ENCODE peak calls at places on chromosomes 1 and 21, in six cellular contexts. One of them, this sample, is unnamed.

GRCh38 chr1:151976868-151977267 is 16.8 kb downstream of the S100A10 start:
- DNase-seq in spleen: no peak
- DNase-seq in pancreas: no peak
- DNase-seq in ovary: no peak
- DNase-seq in left lung: no peak
- DNase-seq in kidney: no peak
- DNase-seq in this sample: peak

GRCh38 chr1:89721351-89721750 is 88.4 kb downstream of the LRRC8C start:
- DNase-seq in pancreas: no peak
- DNase-seq in left lung: no peak
- DNase-seq in kidney: no peak
- DNase-seq in ovary: no peak
- DNase-seq in spleen: no peak
- DNase-seq in this sample: no peak

GRCh38 chr1:2311184-2312032 is 79.9 kb downstream of the MORN1 start:
- DNase-seq in kidney: no peak
- DNase-seq in left lung: no peak
- DNase-seq in pancreas: no peak
- DNase-seq in ovary: peak
- DNase-seq in spleen: peak
- DNase-seq in this sample: peak

GRCh38 chr21:41955516-41955915 is 1.7 kb upstream of the C2CD2 start:
- DNase-seq in left lung: no peak
- DNase-seq in pancreas: no peak
- DNase-seq in kidney: peak
- DNase-seq in spleen: peak
- DNase-seq in ovary: no peak
- DNase-seq in this sample: no peak

GRCh38 chr1:43704838-43705237 is 2.5 kb upstream of the ST3GAL3 start:
- DNase-seq in pancreas: no peak
- DNase-seq in kidney: no peak
- DNase-seq in ovary: peak
- DNase-seq in left lung: no peak
- DNase-seq in spleen: no peak
- DNase-seq in this sample: no peak

GRCh38 chr1:16717174-16718108 is 22.9 kb upstream of the RNU1-4 start:
- DNase-seq in ovary: peak
- DNase-seq in spleen: peak
- DNase-seq in kidney: peak
- DNase-seq in left lung: peak
- DNase-seq in pancreas: no peak
- DNase-seq in this sample: peak

GRCh38 chr1:227885648-227886502 is 61.9 kb downstream of the WNT9A start:
- DNase-seq in kidney: peak
- DNase-seq in ovary: peak
- DNase-seq in pancreas: no peak
- DNase-seq in spleen: peak
- DNase-seq in left lung: peak
- DNase-seq in this sample: peak

GRCh38 chr21:15795533-15795932 is 65.8 kb downstream of the USP25 start:
- DNase-seq in left lung: no peak
- DNase-seq in pancreas: no peak
- DNase-seq in ovary: no peak
- DNase-seq in spleen: no peak
- DNase-seq in kidney: no peak
- DNase-seq in this sample: no peak

GRCh38 chr1:224799083-224799482 is 130.4 kb upstream of the DNAH14 start:
- DNase-seq in left lung: no peak
- DNase-seq in spleen: no peak
- DNase-seq in ovary: no peak
- DNase-seq in kidney: no peak
- DNase-seq in pancreas: no peak
- DNase-seq in this sample: no peak

GRCh38 chr1:43288058-43288784 is 2.8 kb upstream of the C1orf210 start:
- DNase-seq in spleen: no peak
- DNase-seq in kidney: peak
- DNase-seq in ovary: no peak
- DNase-seq in left lung: peak
- DNase-seq in pancreas: no peak
- DNase-seq in this sample: no peak

GRCh38 chr1:243396876-243397275 is 141.0 kb downstream of the SDCCAG8 start:
- DNase-seq in spleen: no peak
- DNase-seq in left lung: no peak
- DNase-seq in pancreas: no peak
- DNase-seq in kidney: no peak
- DNase-seq in ovary: no peak
- DNase-seq in this sample: no peak

GRCh38 chr21:44694776-44695175 is 2.2 kb upstream of the KRTAP10-12 start:
- DNase-seq in pancreas: no peak
- DNase-seq in kidney: peak
- DNase-seq in ovary: no peak
- DNase-seq in spleen: no peak
- DNase-seq in left lung: no peak
- DNase-seq in this sample: no peak

GRCh38 chr1:113396585-113396984 is 6.3 kb downstream of the MAGI3 start:
- DNase-seq in spleen: no peak
- DNase-seq in left lung: no peak
- DNase-seq in ovary: no peak
- DNase-seq in kidney: no peak
- DNase-seq in pancreas: no peak
- DNase-seq in this sample: no peak

GRCh38 chr1:179229214-179230140 is at the start of gene ABL2:
- DNase-seq in kidney: peak
- DNase-seq in left lung: peak
- DNase-seq in ovary: peak
- DNase-seq in spleen: peak
- DNase-seq in pancreas: peak
- DNase-seq in this sample: peak

GRCh38 chr21:21612446-21612845 is 614.2 kb downstream of the NCAM2 start:
- DNase-seq in left lung: no peak
- DNase-seq in pancreas: no peak
- DNase-seq in spleen: no peak
- DNase-seq in ovary: no peak
- DNase-seq in kidney: no peak
- DNase-seq in this sample: no peak

GRCh38 chr1:7491089-7491817 is 279.8 kb upstream of the VAMP3 start:
- DNase-seq in ovary: peak
- DNase-seq in kidney: no peak
- DNase-seq in spleen: no peak
- DNase-seq in pancreas: no peak
- DNase-seq in left lung: peak
- DNase-seq in this sample: peak

GRCh38 chr1:180020017-180020416 is 65.4 kb downstream of the CEP350 start:
- DNase-seq in left lung: no peak
- DNase-seq in kidney: no peak
- DNase-seq in pancreas: no peak
- DNase-seq in ovary: no peak
- DNase-seq in spleen: no peak
- DNase-seq in this sample: no peak

GRCh38 chr1:26306290-26307221 is at the start of gene UBXN11:
- DNase-seq in pancreas: peak
- DNase-seq in ovary: peak
- DNase-seq in spleen: peak
- DNase-seq in left lung: peak
- DNase-seq in kidney: peak
- DNase-seq in this sample: peak

GRCh38 chr1:37323486-37324377 is 150.6 kb upstream of the ZC3H12A start:
- DNase-seq in spleen: peak
- DNase-seq in pancreas: no peak
- DNase-seq in left lung: no peak
- DNase-seq in ovary: no peak
- DNase-seq in kidney: peak
- DNase-seq in this sample: peak

GRCh38 chr1:53583021-53583902 is 124.1 kb downstream of the DMRTB1 start:
- DNase-seq in spleen: peak
- DNase-seq in kidney: no peak
- DNase-seq in pancreas: no peak
- DNase-seq in ovary: no peak
- DNase-seq in left lung: no peak
- DNase-seq in this sample: no peak

GRCh38 chr1:12480748-12481362 is 137.2 kb downstream of the DHRS3 start:
- DNase-seq in spleen: peak
- DNase-seq in kidney: no peak
- DNase-seq in pancreas: no peak
- DNase-seq in left lung: no peak
- DNase-seq in ovary: no peak
- DNase-seq in this sample: peak

GRCh38 chr1:172510479-172510878 is 22.5 kb upstream of the SUCO start:
- DNase-seq in ovary: no peak
- DNase-seq in kidney: no peak
- DNase-seq in spleen: no peak
- DNase-seq in pancreas: no peak
- DNase-seq in left lung: no peak
- DNase-seq in this sample: no peak
- H3K4me3 ChIP-seq in ovary: no peak
- H3K4me3 ChIP-seq in kidney: no peak
- H3K4me3 ChIP-seq in spleen: no peak
- H3K4me3 ChIP-seq in pancreas: no peak
- H3K4me3 ChIP-seq in left lung: no peak
- H3K4me3 ChIP-seq in this sample: no peak

GRCh38 chr1:201647722-201648065 is 108.8 kb downstream of the NAV1 start:
- DNase-seq in left lung: no peak
- DNase-seq in kidney: no peak
- DNase-seq in spleen: no peak
- DNase-seq in ovary: no peak
- DNase-seq in pancreas: no peak
- DNase-seq in this sample: no peak
- H3K27ac ChIP-seq in left lung: no peak
- H3K27ac ChIP-seq in kidney: no peak
- H3K27ac ChIP-seq in spleen: no peak
- H3K27ac ChIP-seq in ovary: no peak
- H3K27ac ChIP-seq in pancreas: no peak
- H3K27ac ChIP-seq in this sample: no peak

GRCh38 chr1:221069178-221069903 is 190.1 kb downstream of the HLX start:
- DNase-seq in pancreas: no peak
- DNase-seq in left lung: no peak
- DNase-seq in kidney: no peak
- DNase-seq in ovary: no peak
- DNase-seq in spleen: peak
- DNase-seq in this sample: no peak

GRCh38 chr1:221069956-221070355 is 190.7 kb downstream of the HLX start:
- DNase-seq in kidney: no peak
- DNase-seq in pancreas: no peak
- DNase-seq in left lung: no peak
- DNase-seq in ovary: no peak
- DNase-seq in spleen: no peak
- DNase-seq in this sample: no peak

GRCh38 chr1:221074325-221074724 is 195.1 kb downstream of the HLX start:
- DNase-seq in spleen: no peak
- DNase-seq in ovary: no peak
- DNase-seq in kidney: no peak
- DNase-seq in pancreas: no peak
- DNase-seq in left lung: no peak
- DNase-seq in this sample: no peak

GRCh38 chr1:221071761-221072160 is 192.5 kb downstream of the HLX start:
- DNase-seq in pancreas: no peak
- DNase-seq in kidney: no peak
- DNase-seq in spleen: no peak
- DNase-seq in left lung: no peak
- DNase-seq in ovary: no peak
- DNase-seq in this sample: no peak

GRCh38 chr1:221072214-221072613 is 193.0 kb downstream of the HLX start:
- DNase-seq in pancreas: no peak
- DNase-seq in left lung: no peak
- DNase-seq in ovary: no peak
- DNase-seq in spleen: no peak
- DNase-seq in kidney: no peak
- DNase-seq in this sample: no peak
- H3K4me3 ChIP-seq in pancreas: no peak
- H3K4me3 ChIP-seq in left lung: no peak
- H3K4me3 ChIP-seq in ovary: no peak
- H3K4me3 ChIP-seq in spleen: no peak
- H3K4me3 ChIP-seq in kidney: no peak
- H3K4me3 ChIP-seq in this sample: no peak

GRCh38 chr1:92030701-92031107 is 919 bp downstream of the EPHX4 start:
- DNase-seq in left lung: no peak
- DNase-seq in ovary: no peak
- DNase-seq in pancreas: no peak
- DNase-seq in kidney: no peak
- DNase-seq in spleen: no peak
- DNase-seq in this sample: no peak
- H3K27ac ChIP-seq in left lung: no peak
- H3K27ac ChIP-seq in ovary: no peak
- H3K27ac ChIP-seq in pancreas: no peak
- H3K27ac ChIP-seq in kidney: no peak
- H3K27ac ChIP-seq in spleen: no peak
- H3K27ac ChIP-seq in this sample: no peak

GRCh38 chr1:168368131-168368530 is 87.5 kb downstream of the TBX19 start:
- DNase-seq in left lung: no peak
- DNase-seq in kidney: no peak
- DNase-seq in pancreas: no peak
- DNase-seq in ovary: no peak
- DNase-seq in spleen: no peak
- DNase-seq in this sample: no peak
- H3K4me3 ChIP-seq in left lung: no peak
- H3K4me3 ChIP-seq in kidney: no peak
- H3K4me3 ChIP-seq in pancreas: no peak
- H3K4me3 ChIP-seq in ovary: no peak
- H3K4me3 ChIP-seq in spleen: no peak
- H3K4me3 ChIP-seq in this sample: no peak

DNA sequence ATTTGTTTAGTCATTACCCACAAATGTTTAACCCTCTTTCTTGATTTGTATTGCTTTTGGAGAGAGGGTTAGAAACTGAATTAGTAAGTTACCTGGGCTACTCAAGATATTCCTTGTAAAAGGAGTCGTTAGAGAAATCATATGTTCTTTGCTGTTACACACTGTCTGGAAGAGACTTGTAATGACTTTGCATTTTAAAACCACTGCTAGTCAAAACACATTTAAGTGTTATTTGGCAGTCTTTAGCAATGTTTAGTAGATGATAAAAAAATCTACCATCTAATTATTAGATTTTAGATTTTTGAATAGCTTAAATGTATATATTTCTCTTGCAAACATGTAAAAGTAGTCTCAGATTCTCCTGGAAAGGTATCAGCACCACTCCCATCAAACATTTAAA is 6.6 kb downstream of the OSBPL9 start:
- DNase-seq in pancreas: no peak
- DNase-seq in left lung: no peak
- DNase-seq in spleen: no peak
- DNase-seq in kidney: no peak
- DNase-seq in ovary: no peak
- DNase-seq in this sample: no peak
- H3K27ac ChIP-seq in pancreas: no peak
- H3K27ac ChIP-seq in left lung: no peak
- H3K27ac ChIP-seq in spleen: no peak
- H3K27ac ChIP-seq in kidney: no peak
- H3K27ac ChIP-seq in ovary: peak
- H3K27ac ChIP-seq in this sample: no peak

DNA sequence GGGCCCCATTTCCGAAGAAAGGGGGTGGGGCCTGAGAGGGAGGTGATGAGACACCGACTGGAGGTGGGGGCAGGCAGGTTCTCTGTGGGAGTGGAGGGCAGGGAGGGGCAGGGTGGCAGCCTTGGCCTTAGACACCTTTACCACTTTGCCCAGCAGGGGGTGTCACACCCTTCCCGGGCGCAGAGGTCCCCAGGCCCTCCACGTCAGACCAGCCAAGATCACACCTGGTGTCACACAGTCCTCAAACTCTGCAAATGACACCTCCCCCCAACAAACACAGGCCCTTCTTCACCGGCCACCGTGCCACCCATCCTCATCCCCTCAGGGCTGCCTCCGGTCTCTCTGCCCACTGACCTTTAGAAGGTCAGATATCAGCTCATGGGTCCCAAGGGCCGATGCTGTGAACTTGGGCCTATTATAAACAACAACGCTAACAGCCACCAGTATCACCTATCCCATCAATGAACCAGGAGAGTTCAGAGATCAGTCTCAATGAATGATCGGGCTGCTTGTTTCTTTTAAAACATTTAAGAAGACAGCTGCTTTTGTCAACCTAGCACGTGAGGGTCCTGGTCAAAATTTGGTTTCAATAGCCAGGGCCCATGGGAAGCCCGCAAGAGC is 103.9 kb downstream of the CASZ1 start:
- DNase-seq in left lung: no peak
- DNase-seq in spleen: peak
- DNase-seq in kidney: no peak
- DNase-seq in ovary: no peak
- DNase-seq in pancreas: peak
- DNase-seq in this sample: peak
- H3K4me3 ChIP-seq in left lung: peak
- H3K4me3 ChIP-seq in spleen: no peak
- H3K4me3 ChIP-seq in kidney: peak
- H3K4me3 ChIP-seq in ovary: no peak
- H3K4me3 ChIP-seq in pancreas: no peak
- H3K4me3 ChIP-seq in this sample: peak

This sample was measured in colonic mucosa.